ENCODE peak calls at places on chromosomes 11 and 22, in five cellular contexts. H, O, C, B and J are unnamed samples.

GRCh38 chr11:12842933-12843636 is 166.0 kb upstream of the RASSF10 start:
- DNase-seq in H (no peak), O (no peak), C (no peak), B (no peak), J (no peak)

GRCh38 chr11:82811369-82811768 is 77.7 kb upstream of the FAM181B start:
- DNase-seq in H (no peak), O (no peak), C (no peak), B (no peak), J (no peak)

GRCh38 chr11:126290887-126291286 is 8.0 kb downstream of the TIRAP start:
- DNase-seq in H (no peak), O (no peak), C (no peak), B (no peak), J (no peak)

GRCh38 chr11:5004429-5005274 is 10.0 kb downstream of the OR51L1 start:
- DNase-seq in H (no peak), O (peak; percentile 37), C (peak; percentile 61), B (peak; percentile 83), J (no peak)

GRCh38 chr22:28759861-28760560 is 12.5 kb upstream of the CCDC117 start:
- DNase-seq in H (no peak), O (no peak), C (peak; percentile 18), B (no peak), J (no peak)

GRCh38 chr11:85619497-85619896 is 7.6 kb downstream of the DLG2 start:
- DNase-seq in H (no peak), O (peak; percentile 73), C (no peak), B (no peak), J (no peak)

GRCh38 chr11:8102965-8103364 is 22.0 kb downstream of the TUB start:
- DNase-seq in H (no peak), O (peak; percentile 3), C (no peak), B (no peak), J (no peak)

GRCh38 chr11:58905141-58905715 is 34.1 kb upstream of the GLYATL1 start:
- DNase-seq in H (no peak), O (no peak), C (peak; percentile 70), B (peak; percentile 10), J (no peak)

GRCh38 chr11:20035701-20036601 is 124.3 kb downstream of the DBX1 start:
- DNase-seq in H (no peak), O (no peak), C (peak; percentile 99), B (no peak), J (no peak)

GRCh38 chr11:15073361-15074205 is at the start of gene CALCB:
- DNase-seq in H (no peak), O (no peak), C (peak; percentile 10), B (peak; percentile 53), J (no peak)

GRCh38 chr11:78067704-78068103 is 4.0 kb downstream of the THRSP start:
- DNase-seq in H (no peak), O (no peak), C (no peak), B (no peak), J (no peak)

GRCh38 chr22:24953294-24954113 is 988 bp downstream of the KIAA1671 start:
- DNase-seq in H (peak; percentile 69), O (peak; percentile 39), C (no peak), B (peak; percentile 58), J (no peak)

GRCh38 chr11:112012877-112013276 is 12.3 kb upstream of the DLAT start:
- DNase-seq in H (no peak), O (no peak), C (peak; percentile 52), B (no peak), J (no peak)

GRCh38 chr22:43152355-43153071 is 1.2 kb downstream of the TSPO start:
- DNase-seq in H (peak; percentile 88), O (peak; percentile 93), C (peak; percentile 22), B (peak; percentile 84), J (peak; percentile 74)

GRCh38 chr11:43282607-43283440 is 29.0 kb upstream of the API5 start:
- DNase-seq in H (no peak), O (peak; percentile 26), C (peak; percentile 16), B (peak; percentile 56), J (no peak)

GRCh38 chr11:65188486-65188885 is 6.8 kb downstream of the CAPN1 start:
- DNase-seq in H (peak; percentile 49), O (no peak), C (no peak), B (no peak), J (no peak)

GRCh38 chr11:1887451-1888346 is 4.0 kb downstream of the PRR33 start:
- DNase-seq in H (no peak), O (no peak), C (no peak), B (peak; percentile 65), J (no peak)

GRCh38 chr11:58740447-58740846 is 8.7 kb upstream of the GLYAT start:
- DNase-seq in H (no peak), O (no peak), C (no peak), B (no peak), J (no peak)

GRCh38 chr11:46431211-46431610 is 39.6 kb upstream of the CHRM4 start:
- DNase-seq in H (no peak), O (no peak), C (no peak), B (no peak), J (no peak)

GRCh38 chr22:17264321-17265052 is 45.3 kb upstream of the ADA2 start:
- DNase-seq in H (no peak), O (no peak), C (peak; percentile 30), B (no peak), J (no peak)

GRCh38 chr11:68256331-68256741 is 15.4 kb downstream of the C11orf24 start:
- DNase-seq in H (no peak), O (no peak), C (peak; percentile 45), B (no peak), J (no peak)

GRCh38 chr11:73467505-73467904 is 91.3 kb downstream of the RELT start:
- DNase-seq in H (no peak), O (peak; percentile 24), C (no peak), B (no peak), J (no peak)

GRCh38 chr11:15976433-15977045 is 379.8 kb downstream of the SOX6 start:
- DNase-seq in H (no peak), O (no peak), C (peak; percentile 74), B (no peak), J (no peak)

GRCh38 chr11:34809191-34810106 is 106.7 kb downstream of the APIP start:
- DNase-seq in H (no peak), O (no peak), C (peak; percentile 31), B (no peak), J (no peak)

GRCh38 chr11:108647701-108648527 is 17.0 kb upstream of the DDX10 start:
- DNase-seq in H (no peak), O (peak; percentile 71), C (peak; percentile 81), B (peak; percentile 83), J (peak; percentile 94)

GRCh38 chr22:26617251-26618199 is at the start of gene CRYBB1:
- DNase-seq in H (peak; percentile 69), O (no peak), C (peak; percentile 36), B (no peak), J (no peak)

GRCh38 chr11:93219440-93219839 is 21.6 kb upstream of the SLC36A4 start:
- DNase-seq in H (no peak), O (no peak), C (no peak), B (no peak), J (no peak)

GRCh38 chr11:117313103-117313502 is 3.0 kb downstream of the BACE1 start:
- DNase-seq in H (no peak), O (no peak), C (no peak), B (no peak), J (no peak)

GRCh38 chr11:124872280-124872679 is 7.0 kb downstream of the ROBO3 start:
- DNase-seq in H (peak; percentile 51), O (no peak), C (no peak), B (no peak), J (no peak)

GRCh38 chr22:18119409-18120110 is 9.0 kb downstream of the TUBA8 start:
- DNase-seq in H (no peak), O (no peak), C (no peak), B (no peak), J (no peak)

GRCh38 chr11:5809122-5809519 is 397 bp downstream of the OR52N2 start:
- DNase-seq in H (no peak), O (no peak), C (no peak), B (no peak), J (no peak)

GRCh38 chr11:64098318-64098831 is 62.6 kb downstream of the FLRT1 start:
- DNase-seq in H (no peak), O (no peak), C (no peak), B (no peak), J (no peak)

GRCh38 chr22:37905534-37906363 is at the start of gene MICALL1:
- DNase-seq in H (peak; percentile 87), O (peak; percentile 81), C (peak; percentile 67), B (peak; percentile 87), J (peak; percentile 58)
- TF ChIP-seq POLR2A in H (no peak), O (no peak), C (peak; percentile 73), B (no peak), J (no peak)

GRCh38 chr22:19962246-19962908 is 20.8 kb upstream of the TXNRD2 start:
- DNase-seq in H (peak; percentile 86), O (peak; percentile 87), C (peak; percentile 73), B (peak; percentile 93), J (peak; percentile 82)
- TF ChIP-seq POLR2A in H (no peak), O (no peak), C (no peak), B (no peak), J (no peak)

DNA sequence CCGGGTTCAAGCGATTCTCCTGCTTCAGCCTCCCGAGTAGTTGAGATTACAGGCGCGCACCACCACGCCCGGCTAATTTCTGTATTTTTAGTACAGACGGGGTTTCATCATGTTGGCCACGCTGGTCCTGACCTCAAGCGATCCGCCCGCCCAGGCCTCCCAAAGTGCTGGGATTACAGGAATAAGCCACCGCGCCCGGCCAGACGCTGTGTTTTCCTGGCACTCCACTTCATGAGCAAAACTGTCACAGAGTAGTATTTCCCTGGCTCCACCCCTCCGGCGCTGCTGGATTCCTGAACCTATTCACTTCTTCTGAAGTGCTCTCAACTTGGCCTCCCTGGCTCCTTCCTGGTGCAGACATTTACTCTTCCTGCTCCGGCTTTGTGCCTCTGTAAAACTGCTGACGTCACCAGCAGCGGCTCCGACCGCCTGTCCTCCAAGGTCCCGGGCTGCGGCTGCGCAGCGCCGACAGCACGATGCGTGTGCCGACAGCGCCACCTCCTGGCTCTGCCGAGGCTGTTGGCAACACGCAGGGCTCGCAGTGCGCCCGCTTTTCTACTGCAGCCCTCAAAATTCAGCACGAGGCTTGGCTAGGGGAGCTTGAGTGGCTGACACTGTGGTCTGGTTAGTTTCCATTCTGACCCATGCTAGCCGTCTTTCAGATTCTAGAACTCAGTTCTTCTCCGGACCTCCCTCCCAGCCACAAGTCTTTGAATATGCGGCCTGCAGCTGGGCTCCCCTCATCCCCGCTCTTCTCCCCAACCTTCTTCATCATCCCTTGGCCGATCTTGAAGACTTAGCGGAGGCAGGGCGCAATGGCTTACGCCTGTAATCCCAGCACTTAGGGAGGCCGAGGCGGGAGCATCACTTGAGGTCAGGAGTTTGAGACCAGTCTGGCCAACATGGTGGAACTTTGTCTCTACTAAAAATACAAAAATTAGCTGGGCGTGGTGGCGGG is 36.6 kb downstream of the APOL3 start:
- DNase-seq in H (peak; percentile 98), O (peak; percentile 98), C (peak; percentile 93), B (peak; percentile 97), J (peak; percentile 96)
- TF ChIP-seq POLR2A in H (no peak), O (no peak), C (peak; percentile 67), B (peak; percentile 64), J (no peak)

GRCh38 chr11:32088117-32088941 is 2.5 kb upstream of the RCN1 start:
- DNase-seq in H (no peak), O (peak; percentile 35), C (peak; percentile 91), B (peak; percentile 74), J (no peak)

GRCh38 chr11:32094931-32095330 is 4.1 kb downstream of the RCN1 start:
- DNase-seq in H (no peak), O (no peak), C (no peak), B (no peak), J (no peak)

GRCh38 chr11:32087602-32088001 is 3.3 kb upstream of the RCN1 start:
- DNase-seq in H (no peak), O (no peak), C (peak; percentile 52), B (no peak), J (no peak)

GRCh38 chr11:32092581-32093170 is 1.8 kb downstream of the RCN1 start:
- DNase-seq in H (no peak), O (no peak), C (no peak), B (no peak), J (no peak)

GRCh38 chr11:32090774-32091370 is at the start of gene RCN1:
- DNase-seq in H (peak; percentile 79), O (peak; percentile 77), C (peak; percentile 86), B (peak; percentile 63), J (peak; percentile 60)
- TF ChIP-seq POLR2A in H (no peak), O (no peak), C (peak; percentile 83), B (peak; percentile 46), J (no peak)